ENCODE peak calls at places on chromosomes 16 and 17, in eight cellular contexts. P, M, N, R, G, L, W and C are unnamed samples.

GRCh38 chr17:61805399-61805798 is 57.9 kb downstream of the BRIP1 start:
- DNase-seq in M (no peak), G (peak), N (no peak), R (no peak), L (peak), P (no peak), W (no peak), C (no peak)

GRCh38 chr17:72943826-72944689 is 148.4 kb downstream of the SLC39A11 start:
- DNase-seq in M (no peak), R (no peak), L (no peak), N (no peak), P (no peak), G (no peak), W (no peak), C (no peak)

GRCh38 chr17:72119963-72120877 is 600 bp upstream of the SOX9 start:
- DNase-seq in N (peak), P (peak), M (no peak), L (peak), G (peak), R (no peak), W (no peak), C (peak)

GRCh38 chr17:64230551-64231408 is 32.3 kb downstream of the TEX2 start:
- DNase-seq in M (peak), R (no peak), N (no peak), W (no peak), P (no peak), L (peak), G (peak), C (no peak)

GRCh38 chr16:30874244-30874820 is 19.5 kb downstream of the BCL7C start:
- DNase-seq in M (no peak), N (no peak), P (no peak), R (no peak), W (no peak), G (no peak), L (peak), C (no peak)

GRCh38 chr17:7313028-7313889 is 1.9 kb downstream of the GPS2 start:
- DNase-seq in G (no peak), R (no peak), W (no peak), L (peak), N (no peak), M (no peak), P (peak), C (no peak)

GRCh38 chr17:27782791-27783206 is 17.5 kb downstream of the NOS2 start:
- DNase-seq in M (peak), N (no peak), R (no peak), P (no peak), W (no peak), G (no peak), L (no peak), C (peak)

GRCh38 chr16:66342294-66342900 is 24.1 kb upstream of the CDH5 start:
- DNase-seq in L (peak), N (peak), W (no peak), P (no peak), M (peak), R (no peak), G (no peak), C (no peak)

GRCh38 chr17:82767041-82767754 is 15.3 kb downstream of the TBCD start:
- DNase-seq in G (peak), R (no peak), M (peak), W (no peak), N (peak), P (peak), L (peak), C (peak)

GRCh38 chr17:46167826-46168569 is 25.2 kb downstream of the KANSL1 start:
- DNase-seq in R (no peak), P (no peak), W (no peak), L (no peak), M (no peak), N (no peak), G (peak), C (no peak)

GRCh38 chr16:26605872-26606271 is 460.9 kb upstream of the C16orf82 start:
- DNase-seq in R (no peak), P (no peak), W (no peak), N (no peak), G (no peak), L (no peak), M (no peak), C (no peak)

GRCh38 chr17:17042851-17043667 is 802 bp downstream of the MPRIP start:
- DNase-seq in M (peak), R (peak), N (no peak), L (peak), G (peak), P (no peak), W (no peak), C (peak)

GRCh38 chr17:73489333-73489732 is 154.9 kb downstream of the SDK2 start:
- DNase-seq in P (no peak), M (no peak), W (no peak), N (no peak), L (no peak), G (no peak), R (no peak), C (no peak)

GRCh38 chr16:30658731-30659506 is 688 bp downstream of the FBRS start:
- DNase-seq in G (peak), M (peak), N (peak), P (peak), W (peak), R (peak), L (peak), C (peak)

GRCh38 chr16:56255904-56256303 is 64.6 kb downstream of the GNAO1 start:
- DNase-seq in N (no peak), M (no peak), P (no peak), L (no peak), W (no peak), R (peak), G (no peak), C (no peak)

GRCh38 chr17:73232587-73233373 is 28.9 kb downstream of the CPSF4L start:
- DNase-seq in W (no peak), L (peak), R (no peak), G (peak), M (peak), P (no peak), N (peak), C (no peak)

GRCh38 chr17:13067629-13068303 is 49.9 kb upstream of the ELAC2 start:
- DNase-seq in P (no peak), L (no peak), N (no peak), W (no peak), R (no peak), G (no peak), M (no peak), C (no peak)

GRCh38 chr17:66675991-66676371 is 158.9 kb upstream of the CACNG5 start:
- DNase-seq in G (peak), W (peak), N (no peak), P (no peak), R (no peak), M (no peak), L (no peak), C (no peak)

GRCh38 chr17:34895388-34895787 is 65.9 kb downstream of the CCT6B start:
- DNase-seq in L (no peak), M (no peak), P (no peak), R (no peak), W (no peak), G (no peak), N (no peak), C (no peak)

GRCh38 chr16:29761882-29762281 is 16.1 kb upstream of the C16orf54 start:
- DNase-seq in W (no peak), G (no peak), M (no peak), P (no peak), R (no peak), L (no peak), N (no peak), C (no peak)

GRCh38 chr16:82657786-82658185 is 31.0 kb downstream of the CDH13 start:
- DNase-seq in G (no peak), W (no peak), L (no peak), N (no peak), P (no peak), M (peak), R (no peak), C (no peak)

GRCh38 chr17:74089869-74090464 is 113.5 kb upstream of the RPL38 start:
- DNase-seq in L (peak), M (peak), N (peak), G (peak), R (no peak), W (no peak), P (no peak), C (no peak)

GRCh38 chr16:26672206-26672605 is 394.5 kb upstream of the C16orf82 start:
- DNase-seq in W (no peak), P (no peak), M (no peak), R (no peak), L (no peak), N (no peak), G (no peak), C (no peak)

GRCh38 chr16:88888778-88889387 is 22.4 kb upstream of the PABPN1L start:
- DNase-seq in L (no peak), P (no peak), N (no peak), G (no peak), M (no peak), W (peak), R (no peak), C (peak)

GRCh38 chr16:7405166-7405565 is 72.5 kb downstream of the RBFOX1 start:
- DNase-seq in G (no peak), R (no peak), L (peak), M (no peak), W (no peak), P (no peak), N (no peak), C (peak)

GRCh38 chr16:87918866-87919680 is 17.3 kb downstream of the CA5A start:
- DNase-seq in P (no peak), R (no peak), W (peak), L (no peak), N (no peak), G (no peak), M (no peak), C (peak)

GRCh38 chr16:49278944-49279725 is 2.5 kb downstream of the CBLN1 start:
- DNase-seq in P (no peak), W (no peak), M (no peak), N (no peak), L (no peak), R (no peak), G (no peak), C (no peak)

GRCh38 chr16:84117482-84117843 is 721 bp upstream of the MBTPS1 start:
- DNase-seq in P (peak), M (peak), G (peak), N (peak), L (peak), R (no peak), W (no peak), C (no peak)

GRCh38 chr16:15949210-15950166 is at the start of gene ABCC1:
- DNase-seq in G (no peak), L (peak), P (peak), M (peak), R (no peak), W (no peak), N (peak), C (peak)

GRCh38 chr17:73271078-73271477 is 9.4 kb upstream of the CPSF4L start:
- DNase-seq in P (no peak), G (no peak), M (no peak), W (no peak), R (no peak), L (no peak), N (peak), C (no peak)

GRCh38 chr17:18257268-18257681 is 1.3 kb downstream of the FLII start:
- DNase-seq in P (no peak), R (no peak), M (no peak), L (peak), N (no peak), G (no peak), W (no peak), C (no peak)

GRCh38 chr17:29588561-29589411 is 662 bp downstream of the GIT1 start:
- DNase-seq in W (no peak), M (peak), L (peak), G (no peak), R (no peak), N (no peak), P (no peak), C (peak)

GRCh38 chr17:14033166-14033565 is 36.1 kb upstream of the COX10 start:
- DNase-seq in M (no peak), R (no peak), G (no peak), W (no peak), N (no peak), P (no peak), L (no peak), C (no peak)